ENCODE peak calls at places on chromosomes 4 and X, in four cellular contexts. A is CD4-positive, alpha-beta T cell; X is activated effector memory CD4-positive, alpha-beta T cell treated with anti-CD3 and anti-CD28 coated beads, Interleukin-2, amount 50 U/mL, for 16 hours; M is NCI-H69. C is an unnamed sample.

GRCh38 chr4:75180217-75180616 is 247.3 kb downstream of the PARM1 start:
- DNase-seq in A (no peak), X (no peak), M (no peak), C (no peak)

GRCh38 chr4:108555701-108556100 is 64.7 kb upstream of the RPL34 start:
- DNase-seq in M (no peak), A (no peak), X (no peak), C (no peak)

GRCh38 chr4:122710434-122711308 is 21.8 kb upstream of the BBS12 start:
- DNase-seq in X (no peak), A (no peak), M (no peak), C (no peak)

GRCh38 chr4:167143018-167143417 is 91.3 kb downstream of the SPOCK3 start:
- DNase-seq in M (no peak), X (no peak), A (no peak), C (no peak)

GRCh38 chr4:110865611-110866254 is 242.9 kb upstream of the PITX2 start:
- DNase-seq in X (no peak), A (no peak), M (no peak), C (no peak)

GRCh38 chrX:30702736-30703135 is 49.5 kb downstream of the GK start:
- DNase-seq in A (no peak), X (no peak), M (no peak), C (no peak)

GRCh38 chr4:80125252-80126177 is 52.5 kb upstream of the ANTXR2 start:
- DNase-seq in M (peak), A (peak), X (peak), C (peak)

GRCh38 chrX:13345037-13345436 is 25.2 kb upstream of the ATXN3L start:
- DNase-seq in A (no peak), X (no peak), M (no peak), C (no peak)

GRCh38 chr4:176784816-176785215 is 7.9 kb downstream of the VEGFC start:
- DNase-seq in A (no peak), X (no peak), M (no peak), C (no peak)

GRCh38 chr4:172225457-172225856 is 412.3 kb downstream of the GALNTL6 start:
- DNase-seq in M (no peak), A (no peak), X (no peak), C (no peak)

GRCh38 chr4:1416051-1416947 is 10.1 kb upstream of the NKX1-1 start:
- DNase-seq in X (no peak), M (no peak), A (no peak), C (no peak)

GRCh38 chr4:38728651-38729141 is 54.1 kb downstream of the TLR10 start:
- DNase-seq in X (no peak), A (no peak), M (peak), C (no peak)

GRCh38 chr4:3313139-3313538 is 20.3 kb downstream of the RGS12 start:
- DNase-seq in A (no peak), M (no peak), X (peak), C (no peak)

GRCh38 chr4:182142146-182143085 is 100.8 kb upstream of the TENM3 start:
- DNase-seq in M (peak), X (no peak), A (no peak), C (no peak)

GRCh38 chr4:147096667-147097604 is 151.3 kb upstream of the TTC29 start:
- DNase-seq in X (no peak), A (no peak), M (peak), C (peak)

GRCh38 chr4:105714071-105714521 is 5.5 kb downstream of the GSTCD start:
- DNase-seq in A (no peak), M (no peak), X (no peak), C (no peak)

GRCh38 chr4:104967034-104967401 is 179.7 kb upstream of the TET2 start:
- DNase-seq in M (peak), A (no peak), X (no peak), C (no peak)

GRCh38 chr4:15690020-15690809 is 8.6 kb downstream of the FAM200B start:
- DNase-seq in A (no peak), M (no peak), X (no peak), C (no peak)

GRCh38 chr4:168440442-168441264 is 39.6 kb downstream of the DDX60L start:
- DNase-seq in A (no peak), X (no peak), M (peak), C (no peak)

GRCh38 chr4:171478181-171478580 is 335.0 kb upstream of the GALNTL6 start:
- DNase-seq in M (no peak), A (no peak), X (no peak), C (no peak)

GRCh38 chr4:186743261-186743660 is 19.6 kb upstream of the FAT1 start:
- DNase-seq in M (no peak), A (no peak), X (no peak), C (no peak)

GRCh38 chrX:71532078-71532752 is 689 bp upstream of the OGT start:
- DNase-seq in X (peak), M (peak), A (peak), C (peak)

GRCh38 chrX:30618160-30618765 is 35.0 kb upstream of the GK start:
- DNase-seq in M (no peak), A (no peak), X (no peak), C (no peak)

GRCh38 chr4:6180841-6181631 is 19.3 kb downstream of the JAKMIP1 start:
- DNase-seq in M (peak), X (peak), A (peak), C (peak)

GRCh38 chrX:40109288-40110008 is 11.7 kb upstream of the BCOR start:
- DNase-seq in M (peak), X (no peak), A (no peak), C (no peak)

GRCh38 chr4:3345384-3345783 is 52.6 kb downstream of the RGS12 start:
- DNase-seq in A (no peak), X (no peak), M (no peak), C (no peak)

GRCh38 chrX:49073641-49074575 is at the start of gene PRAF2:
- DNase-seq in M (peak), X (peak), A (peak), C (peak)

C was measured in CD8-positive, alpha-beta memory T cell.